ENCODE peak calls at places on chromosomes 2 and 18, in four cellular contexts. T, D, Z and J are unnamed samples.

GRCh38 chr2:165897074-165897683 is 56.4 kb downstream of the TTC21B start:
- DNase-seq in T (no peak), D (no peak), Z (no peak), J (no peak)

GRCh38 chr2:59584958-59585357 is 968.5 kb downstream of the BCL11A start:
- DNase-seq in T (no peak), D (no peak), Z (no peak), J (no peak)

GRCh38 chr2:161412346-161412745 is 3.8 kb upstream of the TBR1 start:
- DNase-seq in T (no peak), D (no peak), Z (no peak), J (no peak)

GRCh38 chr2:215060851-215061541 is 77.4 kb downstream of the ABCA12 start:
- DNase-seq in T (no peak), D (no peak), Z (no peak), J (no peak)

GRCh38 chr2:181397331-181397730 is 59.9 kb upstream of the ITGA4 start:
- DNase-seq in T (no peak), D (no peak), Z (no peak), J (no peak)

GRCh38 chr18:55588001-55588875 is at the start of gene TCF4:
- DNase-seq in T (peak; percentile 75), D (peak; percentile 60), Z (no peak), J (peak; percentile 31)

GRCh38 chr2:180559766-180560165 is 420.6 kb upstream of the UBE2E3 start:
- DNase-seq in T (no peak), D (no peak), Z (no peak), J (no peak)

GRCh38 chr2:3483227-3483985 is 35.9 kb downstream of the ADI1 start:
- DNase-seq in T (peak; percentile 90), D (peak; percentile 63), Z (peak; percentile 28), J (no peak)

GRCh38 chr18:3538456-3538855 is 88.5 kb downstream of the TGIF1 start:
- DNase-seq in T (no peak), D (no peak), Z (no peak), J (no peak)

GRCh38 chr2:159044804-159045286 is 76.4 kb downstream of the TANC1 start:
- DNase-seq in T (no peak), D (no peak), Z (no peak), J (peak; percentile 68)

GRCh38 chr2:75894170-75894569 is 183.5 kb upstream of the GCFC2 start:
- DNase-seq in T (no peak), D (no peak), Z (no peak), J (no peak)

GRCh38 chr2:18934886-18935285 is 345.5 kb upstream of the NT5C1B start:
- DNase-seq in T (no peak), D (no peak), Z (no peak), J (no peak)

GRCh38 chr2:10239561-10239967 is 63.1 kb upstream of the HPCAL1 start:
- DNase-seq in T (peak; percentile 40), D (no peak), Z (no peak), J (no peak)

GRCh38 chr2:240024766-240025165 is 376 bp downstream of the NDUFA10 start:
- DNase-seq in T (no peak), D (no peak), Z (no peak), J (no peak)

GRCh38 chr18:13376298-13376840 is 157.8 kb downstream of the LDLRAD4 start:
- DNase-seq in T (no peak), D (no peak), Z (no peak), J (peak; percentile 78)

GRCh38 chr2:208025037-208025813 is at the start of gene PLEKHM3:
- DNase-seq in T (peak; percentile 94), D (peak; percentile 90), Z (peak; percentile 59), J (peak; percentile 79)

GRCh38 chr2:16948710-16949109 is 283.1 kb upstream of the CYRIA start:
- DNase-seq in T (no peak), D (no peak), Z (no peak), J (no peak)

GRCh38 chr2:178070824-178071223 is 1.8 kb downstream of the PDE11A start:
- DNase-seq in T (no peak), D (no peak), Z (no peak), J (no peak)

GRCh38 chr2:56713161-56713676 is 529.4 kb downstream of the CCDC85A start:
- DNase-seq in T (no peak), D (no peak), Z (no peak), J (no peak)

GRCh38 chr2:22209545-22209944 is 1085.8 kb downstream of the TDRD15 start:
- DNase-seq in T (no peak), D (no peak), Z (no peak), J (no peak)

GRCh38 chr2:75238670-75239330 is 39.5 kb upstream of the TACR1 start:
- DNase-seq in T (no peak), D (no peak), Z (no peak), J (no peak)

DNA sequence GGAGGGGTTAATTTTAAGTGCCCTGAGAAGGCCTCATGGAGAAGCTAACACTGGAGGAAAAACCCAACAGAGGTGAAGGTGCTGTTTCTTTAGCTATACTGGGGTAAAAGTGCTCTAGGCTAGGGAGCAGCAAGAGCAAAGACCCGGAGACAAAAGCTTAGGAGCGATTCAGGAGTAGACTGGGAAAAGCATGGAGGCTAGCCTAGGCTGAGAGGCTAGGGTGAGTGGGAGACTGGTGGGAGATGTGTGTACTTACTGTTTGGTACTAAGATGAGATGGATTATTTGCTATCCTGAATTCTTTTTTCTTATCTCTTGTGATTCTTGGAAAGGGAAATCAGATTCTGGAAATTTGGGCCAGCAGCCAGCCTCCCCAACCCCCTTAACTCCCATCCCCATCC is 2.0 kb downstream of the GIGYF2 start:
- DNase-seq in T (no peak), D (no peak), Z (no peak), J (no peak)
- H3K4me3 ChIP-seq in T (peak overlapping the region; percentile 99), D (no peak overlapping the region), Z (no peak overlapping the region), J (no peak overlapping the region)

DNA sequence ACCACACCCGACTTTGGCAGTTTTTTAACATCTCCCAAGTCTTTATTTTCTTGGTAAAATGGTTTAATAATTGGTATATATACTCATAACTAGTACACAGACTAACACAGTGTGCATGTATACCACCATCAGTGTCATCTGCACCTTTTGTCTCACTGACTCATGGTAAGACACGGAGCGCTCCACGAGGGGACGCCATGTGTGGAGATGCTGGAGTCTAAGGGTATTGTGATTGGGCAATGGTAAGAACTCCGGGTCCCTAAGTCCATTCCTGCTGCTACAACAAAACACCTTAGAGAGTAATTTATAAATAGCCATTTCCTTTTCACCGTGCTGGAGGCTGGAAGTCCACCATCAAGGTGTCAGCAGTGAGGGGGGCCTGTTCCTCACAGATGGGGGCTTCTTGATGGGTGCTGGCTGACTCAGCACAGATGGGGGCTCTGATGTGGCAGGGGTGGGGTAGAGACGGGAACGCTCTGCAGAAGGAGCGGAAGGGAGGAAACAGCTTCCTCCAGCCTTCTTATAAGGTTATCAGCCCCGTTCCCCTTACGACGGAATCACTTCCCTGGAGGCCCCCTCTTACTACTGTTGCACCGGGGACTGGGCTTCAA is 42.0 kb upstream of the EDAR start:
- DNase-seq in T (no peak), D (no peak), Z (no peak), J (no peak)
- H3K4me3 ChIP-seq in T (peak overlapping the region; percentile 53), D (peak overlapping the region; percentile 23), Z (peak overlapping the region; percentile 57), J (no peak overlapping the region)

GRCh38 chr2:241666627-241667400 is 19.8 kb downstream of the DTYMK start:
- DNase-seq in T (no peak), D (no peak), Z (no peak), J (no peak)
- H3K4me3 ChIP-seq in T (no peak overlapping the region), D (no peak overlapping the region), Z (no peak overlapping the region), J (no peak overlapping the region)

DNA sequence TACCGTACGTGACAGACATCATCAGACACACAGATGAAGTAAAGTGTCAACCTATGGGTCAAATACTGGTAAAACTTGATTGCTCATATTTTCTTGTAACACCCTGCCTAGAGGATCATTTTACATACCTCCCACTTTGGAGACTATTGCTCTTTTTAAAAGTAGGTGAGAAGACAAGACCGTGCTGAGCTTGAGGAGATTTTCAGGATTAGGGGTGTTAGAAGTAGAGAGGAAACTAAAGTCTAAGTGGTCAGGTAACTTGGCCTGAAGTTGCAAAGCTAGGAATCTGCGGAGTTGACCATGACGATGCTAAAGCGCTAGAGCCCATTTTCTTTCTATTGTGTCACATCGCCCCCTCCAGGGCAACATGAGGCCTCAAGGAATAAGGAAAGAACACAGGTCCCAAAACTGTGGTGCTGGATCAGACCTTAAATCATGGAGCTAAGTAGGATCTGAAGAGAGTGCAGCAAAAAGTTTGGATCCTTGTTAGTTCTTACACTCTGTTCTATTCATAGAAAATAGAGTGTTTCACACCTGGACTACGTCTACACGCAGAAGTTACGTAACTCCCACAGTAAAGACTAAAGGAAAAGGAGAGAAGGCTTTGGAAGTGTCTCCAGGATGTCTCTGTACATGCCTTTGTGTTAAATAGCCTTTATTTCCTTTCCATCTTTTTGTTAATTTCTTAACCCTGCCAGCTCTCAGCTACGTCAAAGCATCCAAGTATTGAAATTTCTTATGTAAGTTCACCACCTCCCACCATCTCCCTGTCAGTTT is 8.7 kb downstream of the DTNB start:
- DNase-seq in T (no peak), D (peak; percentile 60), Z (no peak), J (peak; percentile 27)
- H3K4me3 ChIP-seq in T (no peak overlapping the region), D (no peak overlapping the region), Z (no peak overlapping the region), J (no peak overlapping the region)

DNA sequence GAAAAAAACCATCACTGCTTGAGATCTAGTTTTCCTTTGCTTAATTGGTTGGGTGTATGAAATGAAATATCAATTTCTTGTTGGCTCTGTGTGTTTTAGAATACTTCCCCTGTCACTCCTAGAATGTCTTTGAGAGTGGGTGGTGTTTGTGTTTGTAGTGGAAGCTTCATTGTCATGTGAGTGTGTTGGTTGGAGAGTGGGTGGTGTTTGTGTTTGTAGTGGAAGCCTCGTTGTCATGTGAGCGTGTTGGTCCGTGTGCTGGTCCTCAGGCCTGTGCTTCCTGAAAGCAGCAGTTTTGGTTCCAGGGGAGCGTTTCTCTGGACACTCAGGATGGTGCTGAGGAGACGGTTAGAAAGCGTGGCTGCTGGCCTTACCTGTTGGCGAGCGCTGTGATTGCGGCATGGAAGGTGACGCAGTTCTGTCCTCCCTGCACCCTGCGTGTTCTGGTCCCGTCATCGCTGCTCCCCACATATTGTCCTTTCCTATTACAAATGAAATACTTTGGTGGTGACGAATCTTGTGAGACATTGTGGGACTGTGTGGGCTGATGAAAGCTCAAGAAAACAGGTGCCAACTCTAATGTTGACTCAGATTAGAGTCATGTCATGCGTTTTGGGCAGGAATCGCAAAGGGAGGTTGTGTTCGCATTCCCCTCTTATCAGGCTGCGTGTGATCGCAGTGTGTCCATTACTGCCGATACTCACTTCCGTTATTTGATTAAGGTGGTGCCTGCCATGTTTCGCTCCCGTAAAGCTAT is 12.5 kb downstream of the ASB1 start:
- DNase-seq in T (no peak), D (no peak), Z (no peak), J (peak; percentile 84)
- H3K4me3 ChIP-seq in T (no peak overlapping the region), D (no peak overlapping the region), Z (no peak overlapping the region), J (no peak overlapping the region)

GRCh38 chr18:80147418-80148315 is 38.6 kb downstream of the ADNP2 start:
- DNase-seq in T (peak; percentile 87), D (peak; percentile 90), Z (peak; percentile 61), J (peak; percentile 87)
- H3K4me3 ChIP-seq in T (peak overlapping the region; percentile 58), D (peak overlapping the region; percentile 48), Z (peak overlapping the region; percentile 61), J (peak overlapping the region; percentile 29)

DNA sequence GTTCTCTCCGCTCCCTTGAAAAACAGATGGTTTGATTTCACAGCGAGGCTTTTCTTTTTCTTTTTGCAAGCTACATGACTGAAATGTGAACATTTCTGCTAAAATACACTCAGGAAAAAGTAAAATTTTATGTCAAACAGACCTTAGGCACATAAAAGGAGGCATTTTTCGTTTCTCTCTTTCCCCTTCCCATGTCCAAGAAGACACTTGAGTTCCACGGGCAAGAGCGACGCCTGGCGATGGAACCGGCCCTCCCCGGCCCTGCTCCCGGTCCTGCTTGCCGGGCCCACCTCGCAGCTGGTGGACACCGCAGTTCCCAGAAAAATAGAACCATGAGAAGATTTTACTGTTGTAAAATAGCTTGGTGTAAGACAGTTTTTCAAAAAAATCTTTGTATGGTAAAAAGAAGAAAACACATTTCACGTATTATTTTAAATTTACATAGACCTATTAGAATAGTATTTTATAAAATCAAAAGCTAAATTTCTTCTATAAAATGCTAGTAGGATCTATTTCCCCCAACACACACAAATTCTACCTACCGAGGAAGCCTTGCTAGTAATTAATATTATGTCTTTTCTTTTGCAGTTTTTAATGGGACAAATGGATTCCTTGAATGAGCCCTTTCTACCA is 2.3 kb upstream of the ALKAL2 start:
- DNase-seq in T (peak; percentile 91), D (peak; percentile 74), Z (no peak), J (peak; percentile 63)
- H3K4me3 ChIP-seq in T (peak overlapping the region; percentile 62), D (peak overlapping the region; percentile 50), Z (peak overlapping the region; percentile 54), J (peak overlapping the region; percentile 16)